ENCODE peak calls at places on chromosome 4, in four cellular contexts. One of them, this sample, is unnamed.

GRCh38 chr4:28776004-28776403 is 1915.4 kb downstream of the STIM2 start:
- DNase-seq in K562: no peak
- DNase-seq in HepG2: no peak
- DNase-seq in GM12878: no peak
- DNase-seq in this sample: no peak

GRCh38 chr4:101784957-101785356 is 5.6 kb upstream of the BANK1 start:
- DNase-seq in K562: no peak
- DNase-seq in HepG2: no peak
- DNase-seq in GM12878: no peak
- DNase-seq in this sample: no peak

GRCh38 chr4:87270144-87270543 is 49.7 kb upstream of the KLHL8 start:
- DNase-seq in K562: peak
- DNase-seq in HepG2: peak
- DNase-seq in GM12878: no peak
- DNase-seq in this sample: peak

GRCh38 chr4:61911313-61911756 is 711.2 kb downstream of the ADGRL3 start:
- DNase-seq in K562: no peak
- DNase-seq in HepG2: no peak
- DNase-seq in GM12878: no peak
- DNase-seq in this sample: no peak

GRCh38 chr4:159047478-159048165 is 55.3 kb upstream of the RAPGEF2 start:
- DNase-seq in K562: peak
- DNase-seq in HepG2: peak
- DNase-seq in GM12878: no peak
- DNase-seq in this sample: no peak

GRCh38 chr4:163540448-163540847 is 46.0 kb downstream of the TMA16 start:
- DNase-seq in K562: no peak
- DNase-seq in HepG2: no peak
- DNase-seq in GM12878: no peak
- DNase-seq in this sample: no peak

GRCh38 chr4:40350627-40351227 is 15.6 kb downstream of the CHRNA9 start:
- DNase-seq in K562: peak
- DNase-seq in HepG2: no peak
- DNase-seq in GM12878: no peak
- DNase-seq in this sample: no peak

GRCh38 chr4:10611673-10612072 is 72.9 kb downstream of the CLNK start:
- DNase-seq in K562: no peak
- DNase-seq in HepG2: no peak
- DNase-seq in GM12878: no peak
- DNase-seq in this sample: no peak

GRCh38 chr4:77797239-77797638 is 21.9 kb downstream of the CNOT6L start:
- DNase-seq in K562: no peak
- DNase-seq in HepG2: peak
- DNase-seq in GM12878: no peak
- DNase-seq in this sample: no peak

GRCh38 chr4:110865611-110866254 is 242.9 kb upstream of the PITX2 start:
- DNase-seq in K562: no peak
- DNase-seq in HepG2: no peak
- DNase-seq in GM12878: no peak
- DNase-seq in this sample: no peak

GRCh38 chr4:123361195-123361861 is 35.3 kb upstream of the SPRY1 start:
- DNase-seq in K562: no peak
- DNase-seq in HepG2: no peak
- DNase-seq in GM12878: no peak
- DNase-seq in this sample: no peak

GRCh38 chr4:87657525-87657924 is 7.4 kb downstream of the DMP1 start:
- DNase-seq in K562: no peak
- DNase-seq in HepG2: no peak
- DNase-seq in GM12878: no peak
- DNase-seq in this sample: no peak

GRCh38 chr4:179530953-179531352 is 2088.7 kb upstream of the AGA start:
- DNase-seq in K562: no peak
- DNase-seq in HepG2: no peak
- DNase-seq in GM12878: no peak
- DNase-seq in this sample: no peak

GRCh38 chr4:122100508-122100907 is 51.6 kb upstream of the BLTP1 start:
- DNase-seq in K562: no peak
- DNase-seq in HepG2: no peak
- DNase-seq in GM12878: no peak
- DNase-seq in this sample: no peak

GRCh38 chr4:138199568-138200235 is 42.4 kb downstream of the SLC7A11 start:
- DNase-seq in K562: no peak
- DNase-seq in HepG2: peak
- DNase-seq in GM12878: no peak
- DNase-seq in this sample: no peak

GRCh38 chr4:141246683-141247429 is 26.2 kb downstream of the ZNF330 start:
- DNase-seq in K562: peak
- DNase-seq in HepG2: no peak
- DNase-seq in GM12878: no peak
- DNase-seq in this sample: no peak

GRCh38 chr4:154004028-154004427 is 215.1 kb upstream of the SFRP2 start:
- DNase-seq in K562: no peak
- DNase-seq in HepG2: no peak
- DNase-seq in GM12878: no peak
- DNase-seq in this sample: no peak

GRCh38 chr4:126592088-126592487 is 1040.7 kb upstream of the INTU start:
- DNase-seq in K562: no peak
- DNase-seq in HepG2: no peak
- DNase-seq in GM12878: no peak
- DNase-seq in this sample: no peak

GRCh38 chr4:167359711-167360110 is 125.4 kb upstream of the SPOCK3 start:
- DNase-seq in K562: no peak
- DNase-seq in HepG2: no peak
- DNase-seq in GM12878: no peak
- DNase-seq in this sample: no peak

DNA sequence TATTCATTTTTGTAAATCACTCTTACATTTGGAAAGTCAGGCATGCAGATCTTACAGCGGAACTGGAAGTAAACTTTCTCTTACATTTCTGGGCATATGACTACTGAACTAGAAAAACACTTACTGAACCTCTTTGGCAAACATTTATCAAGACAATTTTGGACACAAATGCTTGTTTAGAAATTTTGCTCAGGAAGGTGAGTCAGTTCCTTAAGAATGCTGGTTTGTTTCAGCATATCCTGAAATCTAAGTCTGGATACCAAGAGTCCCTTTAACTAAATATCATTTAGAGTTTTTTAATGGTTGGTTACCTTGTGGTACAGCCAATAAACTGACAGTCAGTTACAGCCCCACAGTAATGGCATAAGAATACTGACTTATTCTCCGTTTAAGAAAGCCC is 15.0 kb downstream of the SHISA3 start:
- DNase-seq in K562: no peak
- DNase-seq in HepG2: no peak
- DNase-seq in GM12878: no peak
- DNase-seq in this sample: no peak
- TF ChIP-seq ETV6 in K562: no peak
- TF ChIP-seq ETV6 in HepG2: no peak
- TF ChIP-seq ETV6 in GM12878: no peak
- TF ChIP-seq ETV6 in this sample: no peak

DNA sequence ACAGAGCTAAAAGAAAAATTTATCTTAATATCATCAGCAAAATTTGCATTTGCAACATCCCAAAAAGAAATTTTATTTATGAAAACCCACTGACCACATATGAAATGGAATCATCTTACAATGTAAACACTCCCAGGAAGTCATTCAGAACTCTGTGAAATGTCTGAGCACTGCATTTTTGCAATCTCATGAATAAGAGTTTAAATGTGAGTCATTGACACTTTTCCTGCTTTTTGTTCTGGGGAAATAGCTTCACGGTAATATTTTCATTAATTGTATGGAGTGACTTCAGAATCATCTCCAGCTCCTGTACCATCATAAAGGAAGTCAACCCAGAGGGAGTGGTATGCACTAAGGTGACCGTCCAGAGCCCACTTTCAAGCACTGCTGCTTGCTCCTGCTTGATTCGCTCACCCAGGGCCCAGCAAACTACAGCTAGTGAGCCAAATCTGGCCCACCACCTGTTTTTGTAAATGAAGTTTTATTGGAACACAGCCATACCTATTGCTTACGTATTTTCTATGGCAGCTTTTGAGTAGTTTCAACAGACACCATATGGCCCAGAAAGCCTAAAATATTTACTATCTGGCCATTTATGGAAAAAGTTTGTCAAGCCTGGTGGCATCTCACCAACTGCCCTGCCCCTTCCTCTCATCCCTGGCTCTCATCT is 17.3 kb downstream of the EDNRA start:
- DNase-seq in K562: no peak
- DNase-seq in HepG2: no peak
- DNase-seq in GM12878: no peak
- DNase-seq in this sample: no peak
- TF ChIP-seq ETV6 in K562: no peak
- TF ChIP-seq ETV6 in HepG2: no peak
- TF ChIP-seq ETV6 in GM12878: no peak
- TF ChIP-seq ETV6 in this sample: no peak

GRCh38 chr4:108142870-108143269 is 25.9 kb downstream of the LEF1 start:
- DNase-seq in K562: no peak
- DNase-seq in HepG2: no peak
- DNase-seq in GM12878: no peak
- DNase-seq in this sample: no peak

GRCh38 chr4:108146819-108147218 is 21.9 kb downstream of the LEF1 start:
- DNase-seq in K562: no peak
- DNase-seq in HepG2: no peak
- DNase-seq in GM12878: no peak
- DNase-seq in this sample: peak

GRCh38 chr4:108146346-108146745 is 22.4 kb downstream of the LEF1 start:
- DNase-seq in K562: no peak
- DNase-seq in HepG2: no peak
- DNase-seq in GM12878: no peak
- DNase-seq in this sample: no peak

GRCh38 chr4:108143515-108143914 is 25.2 kb downstream of the LEF1 start:
- DNase-seq in K562: no peak
- DNase-seq in HepG2: no peak
- DNase-seq in GM12878: no peak
- DNase-seq in this sample: no peak

GRCh38 chr4:108144451-108144850 is 24.3 kb downstream of the LEF1 start:
- DNase-seq in K562: no peak
- DNase-seq in HepG2: no peak
- DNase-seq in GM12878: no peak
- DNase-seq in this sample: no peak
- TF ChIP-seq ETV6 in K562: no peak
- TF ChIP-seq ETV6 in HepG2: no peak
- TF ChIP-seq ETV6 in GM12878: no peak
- TF ChIP-seq ETV6 in this sample: no peak

DNA sequence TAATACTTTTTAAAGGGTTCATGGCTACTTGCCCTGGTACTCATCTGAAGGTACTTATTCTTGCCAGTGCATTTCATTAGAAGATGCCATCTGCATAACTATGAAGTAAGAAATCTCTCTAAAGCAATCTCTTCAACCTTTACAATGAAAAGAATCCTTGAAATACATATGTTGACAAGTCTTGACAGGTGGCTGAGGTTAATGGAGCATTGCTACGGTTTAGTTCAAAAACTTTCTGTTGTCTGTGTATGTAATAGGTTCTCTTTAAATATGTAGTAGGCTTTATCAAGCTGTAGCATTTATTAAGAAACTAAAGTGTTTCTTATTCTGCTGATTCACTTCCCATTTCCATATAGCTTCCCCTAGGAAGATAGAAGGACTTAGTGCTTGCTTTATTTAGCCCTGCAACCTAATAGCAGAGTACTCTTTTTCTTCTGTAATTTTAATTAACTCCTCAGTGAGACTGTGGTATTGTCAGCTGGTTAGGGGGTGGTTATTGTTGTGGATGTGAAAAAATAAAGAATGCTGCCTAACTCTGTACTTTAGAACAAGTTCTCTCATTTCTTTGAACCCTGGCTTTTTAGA is 39.3 kb downstream of the SLAIN2 start:
- DNase-seq in K562: no peak
- DNase-seq in HepG2: no peak
- DNase-seq in GM12878: no peak
- DNase-seq in this sample: no peak
- TF ChIP-seq ETV6 in K562: no peak
- TF ChIP-seq ETV6 in HepG2: no peak
- TF ChIP-seq ETV6 in GM12878: no peak
- TF ChIP-seq ETV6 in this sample: no peak

GRCh38 chr4:8653326-8654000 is 60.9 kb downstream of the CPZ start:
- DNase-seq in K562: no peak
- DNase-seq in HepG2: no peak
- DNase-seq in GM12878: no peak
- DNase-seq in this sample: peak

GRCh38 chr4:8649631-8650261 is 57.2 kb downstream of the CPZ start:
- DNase-seq in K562: no peak
- DNase-seq in HepG2: no peak
- DNase-seq in GM12878: no peak
- DNase-seq in this sample: no peak

GRCh38 chr4:8655411-8656184 is 63.0 kb downstream of the CPZ start:
- DNase-seq in K562: no peak
- DNase-seq in HepG2: no peak
- DNase-seq in GM12878: no peak
- DNase-seq in this sample: no peak

GRCh38 chr4:8651661-8652180 is 59.2 kb downstream of the CPZ start:
- DNase-seq in K562: no peak
- DNase-seq in HepG2: no peak
- DNase-seq in GM12878: no peak
- DNase-seq in this sample: no peak

DNA sequence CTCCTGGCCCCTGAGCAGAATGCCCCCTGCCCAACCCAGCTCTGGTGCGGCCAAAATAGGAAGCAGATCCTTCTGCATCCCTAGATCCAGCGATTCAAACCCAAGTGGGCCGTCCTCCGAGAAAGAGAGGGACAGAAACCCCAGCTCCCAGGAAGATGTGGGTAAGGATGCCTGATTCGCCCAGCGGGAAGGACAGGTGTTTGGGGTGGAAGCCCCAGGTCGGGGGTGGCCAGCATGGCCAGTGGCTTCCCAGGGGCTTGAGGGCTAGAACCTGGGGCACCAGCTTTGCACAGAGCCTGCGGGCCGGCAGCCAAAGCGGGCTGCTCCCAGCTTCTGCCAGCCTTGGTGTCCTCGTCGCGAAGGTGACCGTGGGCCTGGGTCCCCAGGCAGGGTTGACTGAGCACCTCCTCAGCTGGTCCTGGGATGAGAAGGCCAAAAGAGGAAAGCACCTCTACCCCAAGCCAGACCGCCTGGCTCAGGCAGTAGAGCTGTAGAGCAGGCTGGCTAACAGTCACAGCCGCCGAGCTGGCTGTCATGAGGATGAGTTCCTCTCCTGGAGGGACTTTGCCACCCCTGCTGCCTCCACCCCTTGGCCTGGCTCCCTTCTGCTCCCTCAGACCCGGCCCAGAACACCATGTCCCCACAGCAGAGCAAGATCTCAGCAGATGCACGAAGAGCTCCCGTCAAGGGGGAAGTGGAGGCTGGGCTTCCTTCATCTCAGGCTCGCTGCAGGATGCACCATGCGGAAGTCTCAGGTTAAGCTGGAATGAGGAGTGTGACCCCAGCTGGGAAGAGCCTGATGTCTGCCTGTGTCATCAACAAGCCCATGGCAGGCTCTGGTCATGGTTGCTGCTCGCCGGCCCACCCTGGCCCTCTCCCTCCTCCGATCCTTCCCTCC is 59.9 kb downstream of the CPZ start:
- DNase-seq in K562: no peak
- DNase-seq in HepG2: no peak
- DNase-seq in GM12878: no peak
- DNase-seq in this sample: no peak
- TF ChIP-seq ETV6 in K562: no peak
- TF ChIP-seq ETV6 in HepG2: no peak
- TF ChIP-seq ETV6 in GM12878: no peak
- TF ChIP-seq ETV6 in this sample: no peak

GRCh38 chr4:6019316-6020263 is 1.4 kb upstream of the C4orf50 start:
- DNase-seq in K562: peak
- DNase-seq in HepG2: peak
- DNase-seq in GM12878: no peak
- DNase-seq in this sample: peak
- TF ChIP-seq ETV6 in K562: no peak
- TF ChIP-seq ETV6 in HepG2: no peak
- TF ChIP-seq ETV6 in GM12878: no peak
- TF ChIP-seq ETV6 in this sample: no peak

GRCh38 chr4:182904271-182904761 is 12.9 kb downstream of the DCTD start:
- DNase-seq in K562: no peak
- DNase-seq in HepG2: no peak
- DNase-seq in GM12878: no peak
- DNase-seq in this sample: no peak
- TF ChIP-seq ETV6 in K562: no peak
- TF ChIP-seq ETV6 in HepG2: no peak
- TF ChIP-seq ETV6 in GM12878: no peak
- TF ChIP-seq ETV6 in this sample: no peak

This sample was measured in WTC11.